ENCODE peak calls at places on chromosomes 11 and 22, in nine cellular contexts. O is activated CD4-positive, alpha-beta T cell treated with anti-CD3 and anti-CD28 coated beads for 48 hours; R is HTR-8/SVneo; U is progenitor cell of endocrine pancreas; I is CD4-positive, alpha-beta memory T cell; W is body of pancreas; G is fibroblast of the aortic adventitia; S is BE2C; Y is mesenteric fat pad. F is an unnamed sample.

GRCh38 chr11:16905375-16905774 is 108.8 kb downstream of the PLEKHA7 start:
- DNase-seq in O (no peak), R (no peak), U (no peak), I (no peak), W (no peak), G (no peak), S (no peak), Y (no peak), F (no peak)

GRCh38 chr11:25981998-25982397 is 349.9 kb upstream of the ANO3 start:
- DNase-seq in O (no peak), R (peak), U (no peak), I (no peak), W (peak), G (peak), S (peak), Y (no peak), F (peak)

GRCh38 chr11:34929794-34930763 is 13.7 kb downstream of the PDHX start:
- DNase-seq in O (no peak), R (no peak), U (no peak), I (no peak), W (peak), G (no peak), S (no peak), Y (no peak), F (no peak)

GRCh38 chr11:69158301-69159152 is 2.8 kb downstream of the SMIM38 start:
- DNase-seq in O (no peak), R (no peak), U (no peak), I (no peak), W (no peak), G (no peak), S (peak), Y (peak), F (peak)

GRCh38 chr11:14971865-14972580 is at the start of gene CALCA:
- DNase-seq in O (no peak), R (no peak), U (no peak), I (no peak), W (no peak), G (peak), S (peak), Y (no peak), F (no peak)

GRCh38 chr22:30426395-30427353 is 1.1 kb downstream of the MTFP1 start:
- DNase-seq in O (peak), R (no peak), U (peak), I (peak), W (peak), G (peak), S (peak), Y (peak), F (peak)

GRCh38 chr22:17110791-17111550 is 10.2 kb downstream of the TMEM121B start:
- DNase-seq in O (no peak), R (no peak), U (no peak), I (no peak), W (no peak), G (no peak), S (no peak), Y (no peak), F (no peak)

GRCh38 chr11:40280161-40281054 is 1179.0 kb downstream of the LRRC4C start:
- DNase-seq in O (no peak), R (no peak), U (no peak), I (no peak), W (peak), G (no peak), S (peak), Y (no peak), F (no peak)

GRCh38 chr11:68998390-68998911 is 14.6 kb downstream of the MRGPRF start:
- DNase-seq in O (no peak), R (no peak), U (no peak), I (no peak), W (no peak), G (peak), S (peak), Y (peak), F (peak)

GRCh38 chr11:107259826-107260225 is 197.8 kb downstream of the CWF19L2 start:
- DNase-seq in O (no peak), R (no peak), U (no peak), I (no peak), W (no peak), G (no peak), S (peak), Y (no peak), F (peak)

GRCh38 chr22:50361222-50361621 is 18.1 kb downstream of the PPP6R2 start:
- DNase-seq in O (no peak), R (no peak), U (no peak), I (no peak), W (no peak), G (no peak), S (no peak), Y (no peak), F (no peak)

GRCh38 chr22:20267441-20268288 is 453 bp downstream of the RTN4R start:
- DNase-seq in O (peak), R (no peak), U (peak), I (no peak), W (peak), G (no peak), S (no peak), Y (no peak), F (no peak)

GRCh38 chr11:43547411-43547718 is 133.2 kb upstream of the HSD17B12 start:
- DNase-seq in O (no peak), R (no peak), U (no peak), I (no peak), W (peak), G (no peak), S (no peak), Y (no peak), F (no peak)

GRCh38 chr22:49925525-49926128 is 7.2 kb downstream of the CRELD2 start:
- DNase-seq in O (peak), R (no peak), U (no peak), I (peak), W (no peak), G (no peak), S (no peak), Y (no peak), F (no peak)

GRCh38 chr22:19884161-19884953 is 29.7 kb upstream of the GNB1L start:
- DNase-seq in O (no peak), R (no peak), U (no peak), I (no peak), W (no peak), G (no peak), S (peak), Y (no peak), F (no peak)

GRCh38 chr11:67289226-67289650 is at the start of gene ANKRD13D:
- DNase-seq in O (no peak), R (no peak), U (peak), I (no peak), W (no peak), G (no peak), S (no peak), Y (no peak), F (no peak)

GRCh38 chr11:102577182-102577581 is 46.6 kb upstream of the MMP7 start:
- DNase-seq in O (no peak), R (no peak), U (no peak), I (no peak), W (no peak), G (no peak), S (no peak), Y (no peak), F (no peak)

GRCh38 chr11:2587976-2588748 is 111.6 kb downstream of the KCNQ1OT1 start:
- DNase-seq in O (no peak), R (no peak), U (peak), I (no peak), W (peak), G (no peak), S (peak), Y (no peak), F (no peak)

GRCh38 chr11:76777325-76777724 is 5.8 kb upstream of the TSKU start:
- DNase-seq in O (no peak), R (no peak), U (no peak), I (no peak), W (no peak), G (no peak), S (no peak), Y (no peak), F (no peak)

GRCh38 chr22:37701121-37701786 is 4.4 kb downstream of the TRIOBP start:
- DNase-seq in O (no peak), R (no peak), U (no peak), I (no peak), W (no peak), G (peak), S (no peak), Y (no peak), F (no peak)

GRCh38 chr11:27786331-27786730 is 86.1 kb upstream of the BDNF start:
- DNase-seq in O (no peak), R (no peak), U (no peak), I (no peak), W (no peak), G (no peak), S (no peak), Y (no peak), F (no peak)

GRCh38 chr11:70725786-70726185 is 327.5 kb downstream of the CTTN start:
- DNase-seq in O (no peak), R (no peak), U (no peak), I (no peak), W (no peak), G (no peak), S (no peak), Y (no peak), F (no peak)

GRCh38 chr11:47394322-47395224 is 13.8 kb upstream of the SLC39A13 start:
- DNase-seq in O (peak), R (no peak), U (no peak), I (peak), W (no peak), G (no peak), S (no peak), Y (no peak), F (no peak)

GRCh38 chr22:22772883-22773282 is 114.7 kb upstream of the IGLL5 start:
- DNase-seq in O (no peak), R (no peak), U (no peak), I (no peak), W (no peak), G (no peak), S (no peak), Y (peak), F (no peak)

GRCh38 chr11:73393479-73394415 is 17.5 kb downstream of the RELT start:
- DNase-seq in O (peak), R (peak), U (peak), I (peak), W (peak), G (peak), S (peak), Y (no peak), F (peak)

GRCh38 chr11:119388103-119388502 is 6.6 kb upstream of the USP2 start:
- DNase-seq in O (no peak), R (no peak), U (no peak), I (no peak), W (no peak), G (no peak), S (no peak), Y (no peak), F (no peak)

GRCh38 chr11:33290319-33290718 is 33.1 kb downstream of the HIPK3 start:
- DNase-seq in O (no peak), R (no peak), U (no peak), I (no peak), W (no peak), G (no peak), S (no peak), Y (no peak), F (no peak)

GRCh38 chr22:45626198-45626651 is 45.4 kb upstream of the ATXN10 start:
- DNase-seq in O (no peak), R (no peak), U (no peak), I (no peak), W (peak), G (no peak), S (no peak), Y (no peak), F (no peak)

GRCh38 chr22:23751441-23751996 is 607 bp upstream of the ZNF70 start:
- DNase-seq in O (no peak), R (no peak), U (no peak), I (no peak), W (peak), G (no peak), S (peak), Y (no peak), F (no peak)

GRCh38 chr11:65912840-65913239 is 6.0 kb downstream of the C11orf68 start:
- DNase-seq in O (no peak), R (no peak), U (no peak), I (no peak), W (no peak), G (peak), S (no peak), Y (no peak), F (no peak)

GRCh38 chr22:44664149-44664548 is 37.9 kb upstream of the PRR5 start:
- DNase-seq in O (peak), R (no peak), U (no peak), I (peak), W (peak), G (no peak), S (peak), Y (no peak), F (no peak)

F was measured in SK-N-DZ.